ENCODE peak calls at places on chromosomes 13 and 19, in four cellular contexts. One of them, this sample, is unnamed.

GRCh38 chr13:47120284-47120683 is 223.4 kb upstream of the HTR2A start:
- DNase-seq in HepG2: no peak
- DNase-seq in K562: no peak
- DNase-seq in HCT116: no peak
- DNase-seq in this sample: no peak

GRCh38 chr19:32450217-32450616 is 44.6 kb downstream of the DPY19L3 start:
- DNase-seq in HCT116: no peak
- DNase-seq in HepG2: no peak
- DNase-seq in K562: no peak
- DNase-seq in this sample: no peak

GRCh38 chr13:77509221-77509620 is 26.3 kb upstream of the SCEL start:
- DNase-seq in HepG2: no peak
- DNase-seq in K562: no peak
- DNase-seq in HCT116: no peak
- DNase-seq in this sample: no peak

GRCh38 chr13:81184556-81185265 is 843.8 kb upstream of the SPRY2 start:
- DNase-seq in K562: no peak
- DNase-seq in HepG2: no peak
- DNase-seq in HCT116: no peak
- DNase-seq in this sample: no peak

GRCh38 chr13:46185634-46186033 is 3.7 kb upstream of the LCP1 start:
- DNase-seq in HCT116: no peak
- DNase-seq in HepG2: no peak
- DNase-seq in K562: no peak
- DNase-seq in this sample: no peak

GRCh38 chr13:85313761-85314503 is 485.3 kb downstream of the SLITRK6 start:
- DNase-seq in HepG2: no peak
- DNase-seq in HCT116: peak
- DNase-seq in K562: no peak
- DNase-seq in this sample: peak

GRCh38 chr19:6700586-6701316 is 19.7 kb downstream of the C3 start:
- DNase-seq in HCT116: no peak
- DNase-seq in HepG2: no peak
- DNase-seq in K562: no peak
- DNase-seq in this sample: no peak

GRCh38 chr19:55216461-55217198 is 7.3 kb upstream of the PTPRH start:
- DNase-seq in HepG2: peak
- DNase-seq in HCT116: peak
- DNase-seq in K562: peak
- DNase-seq in this sample: peak

GRCh38 chr13:110305949-110306339 is 1.0 kb downstream of the COL4A1 start:
- DNase-seq in HCT116: no peak
- DNase-seq in HepG2: no peak
- DNase-seq in K562: no peak
- DNase-seq in this sample: no peak

GRCh38 chr13:113905942-113906341 is 42.1 kb upstream of the GAS6 start:
- DNase-seq in K562: no peak
- DNase-seq in HCT116: no peak
- DNase-seq in HepG2: no peak
- DNase-seq in this sample: no peak

GRCh38 chr13:88622362-88622973 is 951.3 kb downstream of the SLITRK5 start:
- DNase-seq in K562: no peak
- DNase-seq in HCT116: no peak
- DNase-seq in HepG2: no peak
- DNase-seq in this sample: no peak

GRCh38 chr13:102395174-102395573 is 6.7 kb downstream of the FGF14 start:
- DNase-seq in K562: no peak
- DNase-seq in HepG2: no peak
- DNase-seq in HCT116: no peak
- DNase-seq in this sample: no peak

GRCh38 chr19:39568604-39569003 is 28.6 kb upstream of the EID2 start:
- DNase-seq in HCT116: no peak
- DNase-seq in K562: no peak
- DNase-seq in HepG2: peak
- DNase-seq in this sample: peak

GRCh38 chr19:12757544-12758274 is 6.1 kb downstream of the BEST2 start:
- DNase-seq in HepG2: peak
- DNase-seq in HCT116: peak
- DNase-seq in K562: peak
- DNase-seq in this sample: no peak

GRCh38 chr13:104984296-104984818 is 1551.1 kb downstream of the EFNB2 start:
- DNase-seq in HepG2: no peak
- DNase-seq in K562: no peak
- DNase-seq in HCT116: no peak
- DNase-seq in this sample: no peak

GRCh38 chr13:71303144-71303543 is 563.9 kb downstream of the DACH1 start:
- DNase-seq in K562: no peak
- DNase-seq in HepG2: no peak
- DNase-seq in HCT116: no peak
- DNase-seq in this sample: no peak

GRCh38 chr19:5106361-5106760 is 137.4 kb downstream of the KDM4B start:
- DNase-seq in K562: no peak
- DNase-seq in HepG2: no peak
- DNase-seq in HCT116: no peak
- DNase-seq in this sample: no peak

GRCh38 chr19:13727798-13728197 is 36.5 kb upstream of the MRI1 start:
- DNase-seq in HepG2: no peak
- DNase-seq in HCT116: no peak
- DNase-seq in K562: no peak
- DNase-seq in this sample: no peak

GRCh38 chr13:51015973-51016372 is 95.1 kb downstream of the C13orf42 start:
- DNase-seq in HCT116: no peak
- DNase-seq in HepG2: no peak
- DNase-seq in K562: no peak
- DNase-seq in this sample: no peak

GRCh38 chr13:74206855-74207254 is 72.7 kb upstream of the KLF12 start:
- DNase-seq in HCT116: no peak
- DNase-seq in K562: no peak
- DNase-seq in HepG2: no peak
- DNase-seq in this sample: no peak

GRCh38 chr13:74715718-74716117 is 581.5 kb upstream of the KLF12 start:
- DNase-seq in HepG2: no peak
- DNase-seq in K562: no peak
- DNase-seq in HCT116: no peak
- DNase-seq in this sample: no peak

GRCh38 chr13:72504026-72504925 is 223.2 kb downstream of the MZT1 start:
- DNase-seq in HepG2: no peak
- DNase-seq in HCT116: no peak
- DNase-seq in K562: no peak
- DNase-seq in this sample: no peak

GRCh38 chr19:38975214-38975860 is at the start of gene FBXO17:
- DNase-seq in HepG2: peak
- DNase-seq in K562: peak
- DNase-seq in HCT116: no peak
- DNase-seq in this sample: peak

GRCh38 chr13:104779311-104779710 is 1713.1 kb upstream of the SLC10A2 start:
- DNase-seq in HCT116: no peak
- DNase-seq in K562: no peak
- DNase-seq in HepG2: no peak
- DNase-seq in this sample: no peak

GRCh38 chr19:8352134-8352827 is 9.2 kb upstream of the KANK3 start:
- DNase-seq in HepG2: no peak
- DNase-seq in HCT116: no peak
- DNase-seq in K562: no peak
- DNase-seq in this sample: no peak

GRCh38 chr19:14563989-14564650 is 7.7 kb downstream of the NDUFB7 start:
- DNase-seq in HepG2: no peak
- DNase-seq in K562: peak
- DNase-seq in HCT116: peak
- DNase-seq in this sample: no peak

GRCh38 chr19:1277061-1277460 is 1.7 kb downstream of the FAM174C start:
- DNase-seq in K562: no peak
- DNase-seq in HCT116: no peak
- DNase-seq in HepG2: no peak
- DNase-seq in this sample: no peak
- TF ChIP-seq REST in K562: no peak
- TF ChIP-seq REST in HCT116: no peak
- TF ChIP-seq REST in HepG2: no peak
- TF ChIP-seq REST in this sample: no peak

GRCh38 chr13:60169239-60170031 is 5.7 kb upstream of the DIAPH3 start:
- DNase-seq in HCT116: no peak
- DNase-seq in HepG2: no peak
- DNase-seq in K562: no peak
- DNase-seq in this sample: no peak
- TF ChIP-seq TCF7L2 in HCT116: no peak
- TF ChIP-seq TCF7L2 in HepG2: no peak
- TF ChIP-seq TCF7L2 in K562: no peak
- TF ChIP-seq TCF7L2 in this sample: no peak

GRCh38 chr19:35156673-35157014 is 2.1 kb downstream of the FXYD5 start:
- DNase-seq in HCT116: no peak
- DNase-seq in K562: no peak
- DNase-seq in HepG2: no peak
- DNase-seq in this sample: no peak

GRCh38 chr19:35155981-35156672 is 1.6 kb downstream of the FXYD5 start:
- DNase-seq in K562: no peak
- DNase-seq in HepG2: no peak
- DNase-seq in HCT116: no peak
- DNase-seq in this sample: no peak

GRCh38 chr19:35153701-35154534 is 617 bp upstream of the FXYD5 start:
- DNase-seq in HCT116: no peak
- DNase-seq in K562: peak
- DNase-seq in HepG2: no peak
- DNase-seq in this sample: no peak

GRCh38 chr19:35154535-35155406 is at the start of gene FXYD5:
- DNase-seq in K562: peak
- DNase-seq in HCT116: no peak
- DNase-seq in HepG2: no peak
- DNase-seq in this sample: no peak

DNA sequence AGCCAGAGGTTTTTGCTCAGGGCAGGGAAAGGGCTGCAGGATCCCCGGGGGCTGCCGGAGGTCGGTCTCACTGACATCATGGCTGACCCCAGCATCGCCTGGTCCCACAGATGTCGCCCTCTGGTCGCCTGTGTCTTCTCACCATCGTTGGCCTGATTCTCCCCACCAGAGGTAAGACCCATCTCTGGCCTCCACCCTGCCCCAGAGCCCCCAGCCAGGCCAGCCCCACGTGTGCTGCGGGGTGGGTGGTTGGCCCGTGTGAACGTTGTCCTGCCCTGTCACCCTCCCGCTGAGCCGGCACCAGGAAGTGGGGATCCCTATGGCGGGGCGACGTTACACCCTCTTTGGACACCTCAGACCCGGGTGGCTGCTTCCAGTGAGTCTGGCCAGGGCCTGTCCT is 906 bp downstream of the FXYD5 start:
- DNase-seq in K562: peak
- DNase-seq in HCT116: no peak
- DNase-seq in HepG2: no peak
- DNase-seq in this sample: no peak
- TF ChIP-seq REST in K562: no peak
- TF ChIP-seq REST in HCT116: no peak
- TF ChIP-seq REST in HepG2: no peak
- TF ChIP-seq REST in this sample: no peak

DNA sequence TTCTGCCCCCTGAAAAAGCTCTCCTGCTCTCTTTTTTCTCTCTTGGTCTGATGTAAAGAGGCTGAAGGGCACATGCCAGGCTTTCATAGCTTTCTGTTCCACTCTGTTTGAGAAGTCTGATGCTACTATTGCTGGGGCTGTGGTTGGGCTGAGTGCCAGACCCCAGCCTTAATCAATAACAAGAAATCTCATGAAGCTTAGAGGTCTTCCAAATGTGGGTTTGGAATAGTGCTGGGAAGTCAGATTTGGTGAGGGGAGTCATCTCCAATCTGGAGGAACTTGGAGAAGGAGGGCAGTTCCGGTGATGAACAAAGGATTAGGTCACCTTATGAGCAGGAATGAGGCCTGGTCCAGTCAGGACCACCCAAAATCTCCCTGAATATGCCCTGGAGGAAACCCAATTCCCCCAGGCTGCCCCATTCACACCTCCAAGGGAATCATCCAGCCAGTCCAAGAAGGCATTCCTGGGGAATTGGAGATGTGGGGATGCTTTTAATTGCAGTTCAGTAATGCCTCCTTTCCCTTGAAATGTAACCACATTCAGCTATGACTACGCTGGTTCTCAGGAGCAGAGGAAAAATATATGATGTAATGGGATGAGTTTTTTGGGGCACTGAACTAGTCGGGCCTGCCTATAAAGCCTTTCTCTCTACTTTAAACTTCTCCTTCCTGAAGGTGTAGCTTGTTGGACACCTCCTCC is 102.0 kb downstream of the STARD13 start:
- DNase-seq in HCT116: no peak
- DNase-seq in HepG2: no peak
- DNase-seq in K562: no peak
- DNase-seq in this sample: no peak
- TF ChIP-seq TCF7L2 in HCT116: no peak
- TF ChIP-seq TCF7L2 in HepG2: no peak
- TF ChIP-seq TCF7L2 in K562: no peak
- TF ChIP-seq TCF7L2 in this sample: no peak

GRCh38 chr19:44924243-44924725 is 9.9 kb downstream of the APOC1 start:
- DNase-seq in K562: no peak
- DNase-seq in HepG2: peak
- DNase-seq in HCT116: no peak
- DNase-seq in this sample: no peak

GRCh38 chr19:44927746-44928145 is 13.3 kb downstream of the APOC1 start:
- DNase-seq in HepG2: no peak
- DNase-seq in K562: no peak
- DNase-seq in HCT116: no peak
- DNase-seq in this sample: no peak

GRCh38 chr19:44930088-44930487 is 11.9 kb upstream of the APOC4 start:
- DNase-seq in HepG2: no peak
- DNase-seq in K562: no peak
- DNase-seq in HCT116: no peak
- DNase-seq in this sample: no peak

DNA sequence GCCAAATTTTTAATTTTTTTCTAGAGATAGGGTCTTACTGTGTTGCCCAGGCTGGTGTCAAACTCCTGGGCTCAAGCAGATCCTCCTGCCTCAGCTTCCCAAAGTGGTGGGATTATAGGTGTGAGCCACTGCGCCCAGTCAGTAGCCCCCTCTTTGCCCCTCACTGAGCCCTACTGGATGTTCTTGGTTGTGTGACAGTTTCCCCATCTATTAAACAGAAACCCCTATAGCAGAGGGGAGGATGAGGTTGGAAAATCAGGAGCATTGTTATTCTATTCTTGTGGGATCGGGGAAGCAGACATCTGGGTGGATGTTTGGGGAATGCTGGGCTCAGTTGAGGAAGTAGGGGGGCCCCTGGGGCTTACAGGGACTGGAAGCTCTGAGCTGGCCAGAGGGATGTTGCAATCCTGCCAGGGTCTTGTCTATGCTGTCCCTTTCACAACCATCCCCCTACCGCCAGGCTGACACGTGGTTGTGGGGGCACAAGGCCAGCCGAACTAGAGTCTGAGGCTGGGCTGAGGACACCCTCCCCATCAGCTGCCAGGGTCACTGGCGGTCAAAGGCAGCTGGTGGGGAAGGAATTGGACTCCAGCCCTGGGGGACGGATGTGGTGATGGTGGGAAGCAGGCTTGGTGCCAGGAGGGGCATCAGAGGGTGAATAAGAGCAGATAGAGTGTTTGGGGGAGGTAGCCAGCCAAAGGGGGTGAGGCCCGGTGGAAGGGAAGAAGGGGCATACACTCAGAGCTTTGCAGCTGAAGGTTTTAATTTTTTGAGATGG is 10.9 kb downstream of the APOC1 start:
- DNase-seq in HCT116: no peak
- DNase-seq in K562: no peak
- DNase-seq in HepG2: peak
- DNase-seq in this sample: no peak
- TF ChIP-seq REST in HCT116: no peak
- TF ChIP-seq REST in K562: no peak
- TF ChIP-seq REST in HepG2: peak
- TF ChIP-seq REST in this sample: no peak

GRCh38 chr19:42255766-42256750 is 1.1 kb upstream of the ERF start:
- DNase-seq in K562: no peak
- DNase-seq in HCT116: no peak
- DNase-seq in HepG2: no peak
- DNase-seq in this sample: no peak
- TF ChIP-seq TCF7L2 in K562: no peak
- TF ChIP-seq TCF7L2 in HCT116: no peak
- TF ChIP-seq TCF7L2 in HepG2: no peak
- TF ChIP-seq TCF7L2 in this sample: no peak

This sample was measured in Panc1.